ENCODE peak calls at places on chromosomes 2 and 18, in six cellular contexts. W, Q, Y, R, M and P are unnamed samples.

GRCh38 chr18:74604774-74605173 is 7.1 kb downstream of the ZNF407 start:
- DNase-seq in W (no peak), R (peak; percentile 67), Y (peak; percentile 46), Q (no peak), M (no peak), P (no peak)

GRCh38 chr2:224055101-224055500 is 16.0 kb upstream of the SERPINE2 start:
- DNase-seq in M (no peak), Q (no peak), R (peak; percentile 30), Y (no peak), W (no peak), P (no peak)

GRCh38 chr2:225104971-225105370 is 62.7 kb upstream of the DOCK10 start:
- DNase-seq in Y (no peak), R (no peak), M (no peak), Q (no peak), W (no peak), P (no peak)

GRCh38 chr2:64487256-64488049 is 33.5 kb downstream of the LGALSL start:
- DNase-seq in W (peak; percentile 19), R (no peak), M (no peak), Y (no peak), Q (no peak), P (no peak)

GRCh38 chr2:60318544-60318943 is 234.9 kb downstream of the BCL11A start:
- DNase-seq in Y (no peak), Q (no peak), M (no peak), R (no peak), W (no peak), P (no peak)

GRCh38 chr18:3350021-3350420 is 88.1 kb downstream of the MYL12B start:
- DNase-seq in Y (no peak), M (no peak), Q (no peak), R (no peak), W (no peak), P (no peak)

GRCh38 chr2:221156335-221156734 is 415.8 kb downstream of the EPHA4 start:
- DNase-seq in R (no peak), W (no peak), M (no peak), Y (no peak), Q (no peak), P (no peak)

GRCh38 chr2:127663566-127664064 is 11.7 kb downstream of the LIMS2 start:
- DNase-seq in W (no peak), Q (no peak), M (no peak), R (no peak), Y (no peak), P (no peak)

GRCh38 chr2:167190053-167190452 is 301.8 kb downstream of the XIRP2 start:
- DNase-seq in Y (peak; percentile 63), M (no peak), R (no peak), Q (peak; percentile 89), W (no peak), P (peak; percentile 45)

GRCh38 chr2:241358470-241358869 is 2.4 kb downstream of the FARP2 start:
- DNase-seq in W (no peak), M (no peak), Q (no peak), Y (peak; percentile 43), R (no peak), P (no peak)

GRCh38 chr18:80234398-80234797 is 12.9 kb downstream of the PARD6G start:
- DNase-seq in M (no peak), Y (no peak), Q (no peak), W (no peak), R (no peak), P (no peak)

GRCh38 chr2:136173126-136173525 is 55.2 kb upstream of the CXCR4 start:
- DNase-seq in R (no peak), W (no peak), Y (no peak), M (no peak), Q (no peak), P (no peak)

GRCh38 chr2:183248866-183249567 is 124.8 kb downstream of the NUP35 start:
- DNase-seq in Q (peak; percentile 60), M (peak; percentile 21), R (peak; percentile 23), Y (peak; percentile 54), W (no peak), P (no peak)

GRCh38 chr2:74845217-74845751 is 11.4 kb downstream of the HK2 start:
- DNase-seq in Q (peak; percentile 93), R (peak; percentile 94), M (peak; percentile 55), Y (peak; percentile 86), W (peak; percentile 55), P (peak; percentile 86)

GRCh38 chr2:219736196-219736595 is 108.8 kb downstream of the SLC4A3 start:
- DNase-seq in Q (peak; percentile 80), Y (peak; percentile 86), M (peak; percentile 40), R (peak; percentile 81), W (no peak), P (no peak)

GRCh38 chr2:224472827-224473226 is 70.9 kb upstream of the FAM124B start:
- DNase-seq in M (no peak), W (no peak), Y (no peak), Q (no peak), R (no peak), P (no peak)

GRCh38 chr2:62485780-62486765 is 19.9 kb downstream of the TMEM17 start:
- DNase-seq in Q (no peak), M (no peak), R (peak; percentile 30), Y (peak; percentile 70), W (no peak), P (no peak)

GRCh38 chr2:46555011-46555410 is 75.6 kb downstream of the TMEM247 start:
- DNase-seq in R (no peak), M (peak; percentile 37), W (no peak), Q (no peak), Y (no peak), P (no peak)

GRCh38 chr18:62578980-62579511 is 56.2 kb downstream of the ZCCHC2 start:
- DNase-seq in R (no peak), W (no peak), Y (no peak), M (no peak), Q (peak; percentile 10), P (no peak)

GRCh38 chr2:217746741-217747287 is 256.0 kb downstream of the TNS1 start:
- DNase-seq in Q (no peak), M (no peak), R (peak; percentile 61), Y (peak; percentile 18), W (no peak), P (no peak)

GRCh38 chr2:182129188-182129707 is 143.6 kb downstream of the PPP1R1C start:
- DNase-seq in W (no peak), Q (no peak), R (no peak), M (no peak), Y (no peak), P (no peak)

GRCh38 chr2:182207049-182207746 is 219.6 kb downstream of the PDE1A start:
- DNase-seq in Y (no peak), R (no peak), Q (no peak), M (no peak), W (no peak), P (no peak)

GRCh38 chr2:38613126-38613848 is 10.6 kb upstream of the HNRNPLL start:
- DNase-seq in Q (no peak), Y (no peak), R (peak; percentile 67), M (no peak), W (no peak), P (no peak)

GRCh38 chr2:189552991-189553404 is 27.6 kb downstream of the SLC40A1 start:
- DNase-seq in Y (peak; percentile 71), Q (no peak), R (no peak), W (no peak), M (no peak), P (no peak)

GRCh38 chr2:133825778-133826177 is 257.5 kb upstream of the NCKAP5 start:
- DNase-seq in W (no peak), Y (no peak), M (no peak), R (no peak), Q (no peak), P (no peak)

GRCh38 chr2:42969231-42970150 is 177.1 kb upstream of the HAAO start:
- DNase-seq in Y (peak; percentile 89), Q (peak; percentile 82), W (no peak), M (no peak), R (peak; percentile 92), P (no peak)

GRCh38 chr2:215911686-215912085 is 101.7 kb downstream of the MREG start:
- DNase-seq in M (no peak), Y (no peak), Q (no peak), W (no peak), R (no peak), P (no peak)

DNA sequence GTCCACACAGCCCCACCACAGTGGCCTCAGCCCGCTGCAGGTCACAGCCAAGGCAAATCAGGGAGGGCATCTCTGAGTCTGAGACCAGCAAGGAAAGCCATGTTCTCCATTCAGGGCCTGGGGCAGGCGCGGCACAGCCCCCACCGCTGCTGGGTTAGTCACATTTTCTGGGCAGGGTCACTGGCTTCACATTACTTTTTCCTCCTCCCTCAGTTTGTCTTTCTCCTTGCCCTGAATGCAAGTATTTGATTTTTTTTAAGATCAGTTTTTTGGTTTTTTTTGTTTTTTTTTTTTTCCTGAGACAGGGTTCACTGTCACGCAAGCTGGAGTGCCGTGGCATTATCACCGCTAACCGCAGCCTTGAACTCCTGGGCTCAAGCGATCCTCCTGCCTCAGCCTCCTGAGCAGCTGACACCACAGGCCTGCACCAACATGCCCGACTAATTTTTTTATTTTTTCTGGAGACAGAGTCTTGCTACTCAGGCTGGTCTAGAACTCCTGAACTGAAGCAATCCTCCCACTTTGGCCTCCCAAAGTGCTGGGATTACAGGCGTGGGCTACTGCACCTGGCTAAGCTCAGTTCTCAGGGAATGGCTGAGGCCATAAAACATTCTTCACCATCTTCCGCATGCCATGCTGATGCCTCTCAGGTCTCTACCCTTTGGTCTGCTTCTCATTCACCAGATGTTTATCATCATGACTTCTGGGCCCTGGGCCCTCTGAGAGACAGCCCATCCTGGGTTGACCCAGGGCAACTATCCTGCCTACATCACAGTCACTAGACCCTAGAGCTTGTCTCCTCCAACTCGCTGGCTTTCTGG is 628 bp upstream of the CAPG start:
- DNase-seq in M (no peak), Q (no peak), R (no peak), W (no peak), Y (no peak), P (no peak)
- H3K4me3 ChIP-seq in M (no peak overlapping the region), Q (no peak overlapping the region), R (no peak overlapping the region), W (no peak overlapping the region), Y (no peak overlapping the region), P (no peak overlapping the region)

GRCh38 chr2:171478345-171478744 is 43.9 kb upstream of the CYBRD1 start:
- DNase-seq in W (no peak), R (peak; percentile 69), Q (peak; percentile 15), M (no peak), Y (peak; percentile 36), P (no peak)

GRCh38 chr2:171482308-171482707 is 40.0 kb upstream of the CYBRD1 start:
- DNase-seq in R (no peak), W (no peak), Y (peak; percentile 12), Q (no peak), M (no peak), P (no peak)

GRCh38 chr2:171475979-171476378 is 42.0 kb downstream of the DCAF17 start:
- DNase-seq in W (no peak), M (no peak), Y (no peak), Q (no peak), R (no peak), P (no peak)

GRCh38 chr2:171480908-171481307 is 41.4 kb upstream of the CYBRD1 start:
- DNase-seq in W (peak; percentile 18), M (no peak), Y (no peak), Q (no peak), R (no peak), P (no peak)

GRCh38 chr2:171479154-171479814 is 43.0 kb upstream of the CYBRD1 start:
- DNase-seq in Y (no peak), Q (peak; percentile 9), W (no peak), M (no peak), R (no peak), P (no peak)
- H3K4me3 ChIP-seq in Y (no peak overlapping the region), Q (no peak overlapping the region), W (no peak overlapping the region), M (no peak overlapping the region), R (no peak overlapping the region), P (no peak overlapping the region)

GRCh38 chr2:111133603-111134002 is 12.9 kb downstream of the BCL2L11 start:
- DNase-seq in Q (no peak), M (no peak), R (no peak), Y (no peak), W (no peak), P (no peak)
- H3K4me3 ChIP-seq in Q (no peak overlapping the region), M (no peak overlapping the region), R (no peak overlapping the region), Y (no peak overlapping the region), W (no peak overlapping the region), P (no peak overlapping the region)

GRCh38 chr2:187549193-187549592 is 5.0 kb downstream of the TFPI start:
- DNase-seq in Q (no peak), R (no peak), Y (no peak), M (no peak), W (no peak), P (no peak)
- H3K4me3 ChIP-seq in Q (no peak overlapping the region), R (no peak overlapping the region), Y (no peak overlapping the region), M (peak overlapping the region; percentile 9), W (no peak overlapping the region), P (peak overlapping the region; percentile 72)